ENCODE peak calls at places on chromosomes 1 and 21, in ten cellular contexts. One of them, this sample, is unnamed.

GRCh38 chr21:40587786-40588353 is 259.1 kb downstream of the DSCAM start:
- DNase-seq in endodermal cell: no peak
- DNase-seq in cardiac muscle cell: no peak
- DNase-seq in naive B cell: no peak
- DNase-seq in transverse colon: no peak
- DNase-seq in activated CD4-positive, alpha-beta T cell treated with anti-CD3 and anti-CD28 coated beads, Interleukin-2, amount 10 ng/mL, durations not matched to agents 7 days and 5 days: no peak
- DNase-seq in MM.1S: no peak
- DNase-seq in HS-27A: no peak
- DNase-seq in amygdala: no peak
- DNase-seq in activated T-cell treated with anti-CD3 and anti-CD28 coated beads, Interleukin-2, amount 50 U/mL, for 1 hour: no peak
- DNase-seq in this sample: no peak

GRCh38 chr1:46480959-46481646 is 8.5 kb upstream of the DMBX1 start:
- DNase-seq in MM.1S: no peak
- DNase-seq in activated CD4-positive, alpha-beta T cell treated with anti-CD3 and anti-CD28 coated beads, Interleukin-2, amount 10 ng/mL, durations not matched to agents 7 days and 5 days: no peak
- DNase-seq in endodermal cell: peak; percentile 59
- DNase-seq in transverse colon: no peak
- DNase-seq in activated T-cell treated with anti-CD3 and anti-CD28 coated beads, Interleukin-2, amount 50 U/mL, for 1 hour: no peak
- DNase-seq in cardiac muscle cell: no peak
- DNase-seq in naive B cell: no peak
- DNase-seq in HS-27A: no peak
- DNase-seq in amygdala: no peak
- DNase-seq in this sample: no peak

GRCh38 chr1:17485280-17485679 is 45.8 kb upstream of the RCC2 start:
- DNase-seq in activated CD4-positive, alpha-beta T cell treated with anti-CD3 and anti-CD28 coated beads, Interleukin-2, amount 10 ng/mL, durations not matched to agents 7 days and 5 days: no peak
- DNase-seq in naive B cell: no peak
- DNase-seq in MM.1S: peak; percentile 37
- DNase-seq in cardiac muscle cell: peak; percentile 9
- DNase-seq in activated T-cell treated with anti-CD3 and anti-CD28 coated beads, Interleukin-2, amount 50 U/mL, for 1 hour: no peak
- DNase-seq in HS-27A: no peak
- DNase-seq in endodermal cell: peak; percentile 81
- DNase-seq in amygdala: no peak
- DNase-seq in transverse colon: no peak
- DNase-seq in this sample: no peak

GRCh38 chr1:220556641-220557040 is 28.7 kb downstream of the MARK1 start:
- DNase-seq in HS-27A: no peak
- DNase-seq in endodermal cell: no peak
- DNase-seq in naive B cell: no peak
- DNase-seq in amygdala: no peak
- DNase-seq in activated T-cell treated with anti-CD3 and anti-CD28 coated beads, Interleukin-2, amount 50 U/mL, for 1 hour: no peak
- DNase-seq in cardiac muscle cell: no peak
- DNase-seq in activated CD4-positive, alpha-beta T cell treated with anti-CD3 and anti-CD28 coated beads, Interleukin-2, amount 10 ng/mL, durations not matched to agents 7 days and 5 days: no peak
- DNase-seq in MM.1S: no peak
- DNase-seq in transverse colon: no peak
- DNase-seq in this sample: no peak

GRCh38 chr1:95408506-95409136 is 174.6 kb downstream of the RWDD3 start:
- DNase-seq in activated T-cell treated with anti-CD3 and anti-CD28 coated beads, Interleukin-2, amount 50 U/mL, for 1 hour: no peak
- DNase-seq in transverse colon: no peak
- DNase-seq in HS-27A: no peak
- DNase-seq in MM.1S: no peak
- DNase-seq in amygdala: no peak
- DNase-seq in cardiac muscle cell: no peak
- DNase-seq in activated CD4-positive, alpha-beta T cell treated with anti-CD3 and anti-CD28 coated beads, Interleukin-2, amount 10 ng/mL, durations not matched to agents 7 days and 5 days: no peak
- DNase-seq in endodermal cell: no peak
- DNase-seq in naive B cell: no peak
- DNase-seq in this sample: no peak

GRCh38 chr1:228277491-228278431 is 69.9 kb downstream of the OBSCN start:
- DNase-seq in HS-27A: no peak
- DNase-seq in endodermal cell: peak; percentile 33
- DNase-seq in MM.1S: no peak
- DNase-seq in naive B cell: no peak
- DNase-seq in activated T-cell treated with anti-CD3 and anti-CD28 coated beads, Interleukin-2, amount 50 U/mL, for 1 hour: no peak
- DNase-seq in cardiac muscle cell: no peak
- DNase-seq in activated CD4-positive, alpha-beta T cell treated with anti-CD3 and anti-CD28 coated beads, Interleukin-2, amount 10 ng/mL, durations not matched to agents 7 days and 5 days: no peak
- DNase-seq in amygdala: no peak
- DNase-seq in transverse colon: no peak
- DNase-seq in this sample: peak; percentile 14

GRCh38 chr1:16141573-16142336 is 14.1 kb downstream of the EPHA2 start:
- DNase-seq in endodermal cell: no peak
- DNase-seq in cardiac muscle cell: no peak
- DNase-seq in amygdala: no peak
- DNase-seq in HS-27A: no peak
- DNase-seq in activated CD4-positive, alpha-beta T cell treated with anti-CD3 and anti-CD28 coated beads, Interleukin-2, amount 10 ng/mL, durations not matched to agents 7 days and 5 days: no peak
- DNase-seq in activated T-cell treated with anti-CD3 and anti-CD28 coated beads, Interleukin-2, amount 50 U/mL, for 1 hour: no peak
- DNase-seq in MM.1S: no peak
- DNase-seq in transverse colon: no peak
- DNase-seq in naive B cell: no peak
- DNase-seq in this sample: no peak

GRCh38 chr1:226601456-226601855 is 52.9 kb downstream of the STUM start:
- DNase-seq in naive B cell: no peak
- DNase-seq in activated CD4-positive, alpha-beta T cell treated with anti-CD3 and anti-CD28 coated beads, Interleukin-2, amount 10 ng/mL, durations not matched to agents 7 days and 5 days: no peak
- DNase-seq in endodermal cell: no peak
- DNase-seq in cardiac muscle cell: no peak
- DNase-seq in MM.1S: no peak
- DNase-seq in HS-27A: no peak
- DNase-seq in transverse colon: no peak
- DNase-seq in activated T-cell treated with anti-CD3 and anti-CD28 coated beads, Interleukin-2, amount 50 U/mL, for 1 hour: no peak
- DNase-seq in amygdala: no peak
- DNase-seq in this sample: no peak

GRCh38 chr1:231196307-231196706 is 34.4 kb downstream of the TRIM67 start:
- DNase-seq in HS-27A: no peak
- DNase-seq in MM.1S: no peak
- DNase-seq in naive B cell: no peak
- DNase-seq in transverse colon: no peak
- DNase-seq in activated T-cell treated with anti-CD3 and anti-CD28 coated beads, Interleukin-2, amount 50 U/mL, for 1 hour: no peak
- DNase-seq in endodermal cell: no peak
- DNase-seq in cardiac muscle cell: no peak
- DNase-seq in activated CD4-positive, alpha-beta T cell treated with anti-CD3 and anti-CD28 coated beads, Interleukin-2, amount 10 ng/mL, durations not matched to agents 7 days and 5 days: no peak
- DNase-seq in amygdala: no peak
- DNase-seq in this sample: no peak

GRCh38 chr1:199463521-199464127 is 563.9 kb upstream of the NR5A2 start:
- DNase-seq in activated CD4-positive, alpha-beta T cell treated with anti-CD3 and anti-CD28 coated beads, Interleukin-2, amount 10 ng/mL, durations not matched to agents 7 days and 5 days: peak; percentile 52
- DNase-seq in MM.1S: peak; percentile 65
- DNase-seq in HS-27A: peak; percentile 33
- DNase-seq in transverse colon: no peak
- DNase-seq in amygdala: no peak
- DNase-seq in activated T-cell treated with anti-CD3 and anti-CD28 coated beads, Interleukin-2, amount 50 U/mL, for 1 hour: no peak
- DNase-seq in naive B cell: peak; percentile 12
- DNase-seq in endodermal cell: peak; percentile 82
- DNase-seq in cardiac muscle cell: peak; percentile 22
- DNase-seq in this sample: no peak

GRCh38 chr1:54350360-54350759 is 55.8 kb downstream of the SSBP3 start:
- DNase-seq in cardiac muscle cell: no peak
- DNase-seq in endodermal cell: no peak
- DNase-seq in activated CD4-positive, alpha-beta T cell treated with anti-CD3 and anti-CD28 coated beads, Interleukin-2, amount 10 ng/mL, durations not matched to agents 7 days and 5 days: no peak
- DNase-seq in activated T-cell treated with anti-CD3 and anti-CD28 coated beads, Interleukin-2, amount 50 U/mL, for 1 hour: no peak
- DNase-seq in transverse colon: no peak
- DNase-seq in MM.1S: no peak
- DNase-seq in HS-27A: no peak
- DNase-seq in naive B cell: no peak
- DNase-seq in amygdala: peak; percentile 27
- DNase-seq in this sample: no peak

GRCh38 chr1:190497561-190497960 is 19.9 kb upstream of the BRINP3 start:
- DNase-seq in activated T-cell treated with anti-CD3 and anti-CD28 coated beads, Interleukin-2, amount 50 U/mL, for 1 hour: no peak
- DNase-seq in naive B cell: no peak
- DNase-seq in HS-27A: no peak
- DNase-seq in endodermal cell: no peak
- DNase-seq in transverse colon: no peak
- DNase-seq in cardiac muscle cell: no peak
- DNase-seq in amygdala: no peak
- DNase-seq in MM.1S: no peak
- DNase-seq in activated CD4-positive, alpha-beta T cell treated with anti-CD3 and anti-CD28 coated beads, Interleukin-2, amount 10 ng/mL, durations not matched to agents 7 days and 5 days: no peak
- DNase-seq in this sample: no peak

GRCh38 chr1:192846950-192847349 is 38.1 kb downstream of the RGS2 start:
- DNase-seq in transverse colon: no peak
- DNase-seq in activated T-cell treated with anti-CD3 and anti-CD28 coated beads, Interleukin-2, amount 50 U/mL, for 1 hour: no peak
- DNase-seq in activated CD4-positive, alpha-beta T cell treated with anti-CD3 and anti-CD28 coated beads, Interleukin-2, amount 10 ng/mL, durations not matched to agents 7 days and 5 days: no peak
- DNase-seq in HS-27A: no peak
- DNase-seq in MM.1S: no peak
- DNase-seq in endodermal cell: no peak
- DNase-seq in cardiac muscle cell: no peak
- DNase-seq in amygdala: no peak
- DNase-seq in naive B cell: no peak
- DNase-seq in this sample: no peak

GRCh38 chr1:116764466-116764896 is 10.3 kb downstream of the CD2 start:
- DNase-seq in transverse colon: no peak
- DNase-seq in cardiac muscle cell: no peak
- DNase-seq in endodermal cell: no peak
- DNase-seq in HS-27A: no peak
- DNase-seq in activated T-cell treated with anti-CD3 and anti-CD28 coated beads, Interleukin-2, amount 50 U/mL, for 1 hour: no peak
- DNase-seq in MM.1S: peak; percentile 73
- DNase-seq in amygdala: no peak
- DNase-seq in activated CD4-positive, alpha-beta T cell treated with anti-CD3 and anti-CD28 coated beads, Interleukin-2, amount 10 ng/mL, durations not matched to agents 7 days and 5 days: peak; percentile 62
- DNase-seq in naive B cell: no peak
- DNase-seq in this sample: no peak

GRCh38 chr1:119652587-119652986 is 4.5 kb upstream of the ZNF697 start:
- DNase-seq in cardiac muscle cell: no peak
- DNase-seq in activated T-cell treated with anti-CD3 and anti-CD28 coated beads, Interleukin-2, amount 50 U/mL, for 1 hour: no peak
- DNase-seq in HS-27A: no peak
- DNase-seq in transverse colon: no peak
- DNase-seq in amygdala: no peak
- DNase-seq in endodermal cell: no peak
- DNase-seq in MM.1S: no peak
- DNase-seq in naive B cell: no peak
- DNase-seq in activated CD4-positive, alpha-beta T cell treated with anti-CD3 and anti-CD28 coated beads, Interleukin-2, amount 10 ng/mL, durations not matched to agents 7 days and 5 days: no peak
- DNase-seq in this sample: no peak

GRCh38 chr1:77126309-77126708 is 92.9 kb downstream of the PIGK start:
- DNase-seq in amygdala: peak; percentile 49
- DNase-seq in transverse colon: no peak
- DNase-seq in naive B cell: no peak
- DNase-seq in HS-27A: no peak
- DNase-seq in cardiac muscle cell: peak; percentile 78
- DNase-seq in activated T-cell treated with anti-CD3 and anti-CD28 coated beads, Interleukin-2, amount 50 U/mL, for 1 hour: no peak
- DNase-seq in activated CD4-positive, alpha-beta T cell treated with anti-CD3 and anti-CD28 coated beads, Interleukin-2, amount 10 ng/mL, durations not matched to agents 7 days and 5 days: peak; percentile 40
- DNase-seq in MM.1S: peak; percentile 51
- DNase-seq in endodermal cell: peak; percentile 62
- DNase-seq in this sample: no peak

GRCh38 chr1:109113787-109114568 is at the start of gene ELAPOR1:
- DNase-seq in HS-27A: no peak
- DNase-seq in cardiac muscle cell: no peak
- DNase-seq in activated CD4-positive, alpha-beta T cell treated with anti-CD3 and anti-CD28 coated beads, Interleukin-2, amount 10 ng/mL, durations not matched to agents 7 days and 5 days: peak; percentile 92
- DNase-seq in endodermal cell: peak; percentile 84
- DNase-seq in MM.1S: peak; percentile 29
- DNase-seq in activated T-cell treated with anti-CD3 and anti-CD28 coated beads, Interleukin-2, amount 50 U/mL, for 1 hour: peak; percentile 88
- DNase-seq in transverse colon: peak; percentile 78
- DNase-seq in naive B cell: peak; percentile 71
- DNase-seq in amygdala: peak; percentile 47
- DNase-seq in this sample: no peak

GRCh38 chr21:42841156-42841915 is 38.0 kb downstream of the WDR4 start:
- DNase-seq in naive B cell: no peak
- DNase-seq in activated CD4-positive, alpha-beta T cell treated with anti-CD3 and anti-CD28 coated beads, Interleukin-2, amount 10 ng/mL, durations not matched to agents 7 days and 5 days: no peak
- DNase-seq in cardiac muscle cell: no peak
- DNase-seq in amygdala: no peak
- DNase-seq in activated T-cell treated with anti-CD3 and anti-CD28 coated beads, Interleukin-2, amount 50 U/mL, for 1 hour: no peak
- DNase-seq in transverse colon: no peak
- DNase-seq in endodermal cell: peak; percentile 49
- DNase-seq in HS-27A: no peak
- DNase-seq in MM.1S: no peak
- DNase-seq in this sample: no peak

GRCh38 chr1:117582341-117582902 is 23.4 kb upstream of the TENT5C start:
- DNase-seq in MM.1S: no peak
- DNase-seq in activated CD4-positive, alpha-beta T cell treated with anti-CD3 and anti-CD28 coated beads, Interleukin-2, amount 10 ng/mL, durations not matched to agents 7 days and 5 days: no peak
- DNase-seq in naive B cell: no peak
- DNase-seq in activated T-cell treated with anti-CD3 and anti-CD28 coated beads, Interleukin-2, amount 50 U/mL, for 1 hour: no peak
- DNase-seq in transverse colon: no peak
- DNase-seq in HS-27A: no peak
- DNase-seq in endodermal cell: no peak
- DNase-seq in amygdala: no peak
- DNase-seq in cardiac muscle cell: no peak
- DNase-seq in this sample: no peak

GRCh38 chr1:216223521-216223920 is 199.7 kb downstream of the USH2A start:
- DNase-seq in MM.1S: no peak
- DNase-seq in activated T-cell treated with anti-CD3 and anti-CD28 coated beads, Interleukin-2, amount 50 U/mL, for 1 hour: no peak
- DNase-seq in activated CD4-positive, alpha-beta T cell treated with anti-CD3 and anti-CD28 coated beads, Interleukin-2, amount 10 ng/mL, durations not matched to agents 7 days and 5 days: no peak
- DNase-seq in cardiac muscle cell: peak; percentile 10
- DNase-seq in endodermal cell: no peak
- DNase-seq in HS-27A: no peak
- DNase-seq in amygdala: no peak
- DNase-seq in naive B cell: no peak
- DNase-seq in transverse colon: no peak
- DNase-seq in this sample: no peak

GRCh38 chr1:218395916-218396315 is 50.8 kb downstream of the TGFB2 start:
- DNase-seq in activated CD4-positive, alpha-beta T cell treated with anti-CD3 and anti-CD28 coated beads, Interleukin-2, amount 10 ng/mL, durations not matched to agents 7 days and 5 days: no peak
- DNase-seq in MM.1S: no peak
- DNase-seq in cardiac muscle cell: no peak
- DNase-seq in transverse colon: no peak
- DNase-seq in naive B cell: no peak
- DNase-seq in endodermal cell: no peak
- DNase-seq in activated T-cell treated with anti-CD3 and anti-CD28 coated beads, Interleukin-2, amount 50 U/mL, for 1 hour: no peak
- DNase-seq in amygdala: no peak
- DNase-seq in HS-27A: no peak
- DNase-seq in this sample: no peak

GRCh38 chr1:152886758-152887409 is 8.8 kb downstream of the SMCP start:
- DNase-seq in transverse colon: no peak
- DNase-seq in HS-27A: no peak
- DNase-seq in cardiac muscle cell: no peak
- DNase-seq in naive B cell: no peak
- DNase-seq in activated CD4-positive, alpha-beta T cell treated with anti-CD3 and anti-CD28 coated beads, Interleukin-2, amount 10 ng/mL, durations not matched to agents 7 days and 5 days: no peak
- DNase-seq in amygdala: no peak
- DNase-seq in MM.1S: no peak
- DNase-seq in activated T-cell treated with anti-CD3 and anti-CD28 coated beads, Interleukin-2, amount 50 U/mL, for 1 hour: no peak
- DNase-seq in endodermal cell: no peak
- DNase-seq in this sample: no peak

GRCh38 chr1:3003941-3004270 is 17.4 kb upstream of the ACTRT2 start:
- DNase-seq in naive B cell: no peak
- DNase-seq in MM.1S: no peak
- DNase-seq in activated CD4-positive, alpha-beta T cell treated with anti-CD3 and anti-CD28 coated beads, Interleukin-2, amount 10 ng/mL, durations not matched to agents 7 days and 5 days: no peak
- DNase-seq in cardiac muscle cell: no peak
- DNase-seq in endodermal cell: no peak
- DNase-seq in HS-27A: no peak
- DNase-seq in amygdala: peak; percentile 31
- DNase-seq in transverse colon: no peak
- DNase-seq in activated T-cell treated with anti-CD3 and anti-CD28 coated beads, Interleukin-2, amount 50 U/mL, for 1 hour: no peak
- DNase-seq in this sample: no peak

GRCh38 chr1:181149326-181150000 is 61.0 kb downstream of the IER5 start:
- DNase-seq in transverse colon: peak; percentile 67
- DNase-seq in amygdala: no peak
- DNase-seq in MM.1S: peak; percentile 96
- DNase-seq in activated CD4-positive, alpha-beta T cell treated with anti-CD3 and anti-CD28 coated beads, Interleukin-2, amount 10 ng/mL, durations not matched to agents 7 days and 5 days: peak; percentile 88
- DNase-seq in cardiac muscle cell: no peak
- DNase-seq in naive B cell: peak; percentile 71
- DNase-seq in activated T-cell treated with anti-CD3 and anti-CD28 coated beads, Interleukin-2, amount 50 U/mL, for 1 hour: peak; percentile 66
- DNase-seq in HS-27A: no peak
- DNase-seq in endodermal cell: no peak
- DNase-seq in this sample: no peak

GRCh38 chr1:41626616-41627375 is 142.3 kb upstream of the EDN2 start:
- DNase-seq in amygdala: no peak
- DNase-seq in HS-27A: peak; percentile 86
- DNase-seq in MM.1S: no peak
- DNase-seq in naive B cell: no peak
- DNase-seq in endodermal cell: peak; percentile 39
- DNase-seq in activated T-cell treated with anti-CD3 and anti-CD28 coated beads, Interleukin-2, amount 50 U/mL, for 1 hour: no peak
- DNase-seq in cardiac muscle cell: no peak
- DNase-seq in activated CD4-positive, alpha-beta T cell treated with anti-CD3 and anti-CD28 coated beads, Interleukin-2, amount 10 ng/mL, durations not matched to agents 7 days and 5 days: no peak
- DNase-seq in transverse colon: no peak
- DNase-seq in this sample: no peak

GRCh38 chr1:1213153-1213918 is 617 bp downstream of the TNFRSF4 start:
- DNase-seq in cardiac muscle cell: no peak
- DNase-seq in transverse colon: peak; percentile 71
- DNase-seq in activated T-cell treated with anti-CD3 and anti-CD28 coated beads, Interleukin-2, amount 50 U/mL, for 1 hour: peak; percentile 62
- DNase-seq in activated CD4-positive, alpha-beta T cell treated with anti-CD3 and anti-CD28 coated beads, Interleukin-2, amount 10 ng/mL, durations not matched to agents 7 days and 5 days: no peak
- DNase-seq in HS-27A: no peak
- DNase-seq in endodermal cell: no peak
- DNase-seq in naive B cell: no peak
- DNase-seq in amygdala: no peak
- DNase-seq in MM.1S: no peak
- DNase-seq in this sample: no peak

GRCh38 chr1:167455786-167456446 is 62.4 kb downstream of the CD247 start:
- DNase-seq in MM.1S: peak; percentile 40
- DNase-seq in activated CD4-positive, alpha-beta T cell treated with anti-CD3 and anti-CD28 coated beads, Interleukin-2, amount 10 ng/mL, durations not matched to agents 7 days and 5 days: peak; percentile 49
- DNase-seq in transverse colon: no peak
- DNase-seq in naive B cell: peak; percentile 37
- DNase-seq in amygdala: no peak
- DNase-seq in endodermal cell: peak; percentile 84
- DNase-seq in cardiac muscle cell: peak; percentile 58
- DNase-seq in HS-27A: no peak
- DNase-seq in activated T-cell treated with anti-CD3 and anti-CD28 coated beads, Interleukin-2, amount 50 U/mL, for 1 hour: no peak
- DNase-seq in this sample: no peak

GRCh38 chr1:20052386-20052785 is 17.6 kb upstream of the PLA2G5 start:
- DNase-seq in HS-27A: no peak
- DNase-seq in cardiac muscle cell: no peak
- DNase-seq in activated T-cell treated with anti-CD3 and anti-CD28 coated beads, Interleukin-2, amount 50 U/mL, for 1 hour: no peak
- DNase-seq in amygdala: no peak
- DNase-seq in transverse colon: no peak
- DNase-seq in endodermal cell: no peak
- DNase-seq in activated CD4-positive, alpha-beta T cell treated with anti-CD3 and anti-CD28 coated beads, Interleukin-2, amount 10 ng/mL, durations not matched to agents 7 days and 5 days: no peak
- DNase-seq in MM.1S: no peak
- DNase-seq in naive B cell: no peak
- DNase-seq in this sample: no peak

This sample was measured in gastrocnemius medialis.